ENCODE peak calls at places on chromosomes 6 and 20, in seven cellular contexts. One of them, this sample, is unnamed.

GRCh38 chr6:2695464-2696095 is 55.1 kb downstream of the MYLK4 start:
- DNase-seq in mesendoderm: peak; percentile 25
- DNase-seq in mesenchymal stem cell: peak; percentile 22
- DNase-seq in IMR-90: peak; percentile 57
- DNase-seq in neuronal stem cell: no peak
- DNase-seq in H9: no peak
- DNase-seq in H1: no peak
- DNase-seq in this sample: no peak

GRCh38 chr6:140203611-140204553 is 829.4 kb upstream of the CITED2 start:
- DNase-seq in H9: no peak
- DNase-seq in mesendoderm: no peak
- DNase-seq in H1: no peak
- DNase-seq in neuronal stem cell: no peak
- DNase-seq in mesenchymal stem cell: peak; percentile 90
- DNase-seq in IMR-90: peak; percentile 79
- DNase-seq in this sample: no peak

GRCh38 chr20:63754008-63754407 is 14.4 kb downstream of the SLC2A4RG start:
- DNase-seq in H9: peak; percentile 38
- DNase-seq in IMR-90: no peak
- DNase-seq in H1: no peak
- DNase-seq in mesendoderm: no peak
- DNase-seq in mesenchymal stem cell: no peak
- DNase-seq in neuronal stem cell: no peak
- DNase-seq in this sample: no peak

GRCh38 chr6:114783083-114783482 is 440.3 kb upstream of the HS3ST5 start:
- DNase-seq in neuronal stem cell: no peak
- DNase-seq in mesendoderm: peak; percentile 52
- DNase-seq in H9: no peak
- DNase-seq in H1: no peak
- DNase-seq in IMR-90: no peak
- DNase-seq in mesenchymal stem cell: no peak
- DNase-seq in this sample: no peak

GRCh38 chr6:48036316-48036715 is 74.7 kb downstream of the PTCHD4 start:
- DNase-seq in mesendoderm: no peak
- DNase-seq in mesenchymal stem cell: peak; percentile 66
- DNase-seq in H9: no peak
- DNase-seq in H1: no peak
- DNase-seq in IMR-90: peak; percentile 26
- DNase-seq in neuronal stem cell: no peak
- DNase-seq in this sample: no peak

GRCh38 chr6:136582702-136583471 is 32.7 kb upstream of the MAP7 start:
- DNase-seq in IMR-90: peak; percentile 94
- DNase-seq in neuronal stem cell: no peak
- DNase-seq in H1: no peak
- DNase-seq in mesenchymal stem cell: peak; percentile 91
- DNase-seq in H9: no peak
- DNase-seq in mesendoderm: no peak
- DNase-seq in this sample: peak; percentile 1

GRCh38 chr6:143562143-143562542 is 50.6 kb upstream of the FUCA2 start:
- DNase-seq in mesenchymal stem cell: no peak
- DNase-seq in neuronal stem cell: no peak
- DNase-seq in H9: no peak
- DNase-seq in H1: no peak
- DNase-seq in mesendoderm: no peak
- DNase-seq in IMR-90: no peak
- DNase-seq in this sample: no peak

GRCh38 chr20:59850018-59850641 is 83.3 kb downstream of the SYCP2 start:
- DNase-seq in IMR-90: peak; percentile 42
- DNase-seq in mesendoderm: peak; percentile 46
- DNase-seq in neuronal stem cell: peak; percentile 20
- DNase-seq in H9: no peak
- DNase-seq in H1: no peak
- DNase-seq in mesenchymal stem cell: peak; percentile 5
- DNase-seq in this sample: peak; percentile 62

GRCh38 chr20:23995905-23996666 is 7.5 kb upstream of the GGTLC1 start:
- DNase-seq in neuronal stem cell: peak; percentile 30
- DNase-seq in mesenchymal stem cell: peak; percentile 12
- DNase-seq in IMR-90: peak; percentile 24
- DNase-seq in H9: no peak
- DNase-seq in mesendoderm: peak; percentile 31
- DNase-seq in H1: no peak
- DNase-seq in this sample: peak; percentile 29

GRCh38 chr6:12939314-12939713 is 222.7 kb downstream of the PHACTR1 start:
- DNase-seq in mesenchymal stem cell: no peak
- DNase-seq in H1: no peak
- DNase-seq in mesendoderm: no peak
- DNase-seq in IMR-90: no peak
- DNase-seq in H9: no peak
- DNase-seq in neuronal stem cell: no peak
- DNase-seq in this sample: no peak

GRCh38 chr6:18053071-18053475 is 65.6 kb upstream of the KIF13A start:
- DNase-seq in IMR-90: peak; percentile 75
- DNase-seq in mesendoderm: no peak
- DNase-seq in H1: no peak
- DNase-seq in H9: no peak
- DNase-seq in neuronal stem cell: no peak
- DNase-seq in mesenchymal stem cell: peak; percentile 33
- DNase-seq in this sample: peak; percentile 85

GRCh38 chr6:18058429-18058828 is 64.0 kb downstream of the NHLRC1 start:
- DNase-seq in mesendoderm: no peak
- DNase-seq in H1: no peak
- DNase-seq in neuronal stem cell: no peak
- DNase-seq in IMR-90: no peak
- DNase-seq in H9: no peak
- DNase-seq in mesenchymal stem cell: no peak
- DNase-seq in this sample: no peak

GRCh38 chr6:18055098-18055497 is 67.4 kb downstream of the NHLRC1 start:
- DNase-seq in neuronal stem cell: no peak
- DNase-seq in mesenchymal stem cell: no peak
- DNase-seq in H9: no peak
- DNase-seq in H1: no peak
- DNase-seq in mesendoderm: no peak
- DNase-seq in IMR-90: no peak
- DNase-seq in this sample: no peak

GRCh38 chr6:18055714-18056382 is 66.6 kb downstream of the NHLRC1 start:
- DNase-seq in H1: no peak
- DNase-seq in IMR-90: no peak
- DNase-seq in mesendoderm: no peak
- DNase-seq in mesenchymal stem cell: no peak
- DNase-seq in neuronal stem cell: no peak
- DNase-seq in H9: no peak
- DNase-seq in this sample: peak; percentile 65

DNA sequence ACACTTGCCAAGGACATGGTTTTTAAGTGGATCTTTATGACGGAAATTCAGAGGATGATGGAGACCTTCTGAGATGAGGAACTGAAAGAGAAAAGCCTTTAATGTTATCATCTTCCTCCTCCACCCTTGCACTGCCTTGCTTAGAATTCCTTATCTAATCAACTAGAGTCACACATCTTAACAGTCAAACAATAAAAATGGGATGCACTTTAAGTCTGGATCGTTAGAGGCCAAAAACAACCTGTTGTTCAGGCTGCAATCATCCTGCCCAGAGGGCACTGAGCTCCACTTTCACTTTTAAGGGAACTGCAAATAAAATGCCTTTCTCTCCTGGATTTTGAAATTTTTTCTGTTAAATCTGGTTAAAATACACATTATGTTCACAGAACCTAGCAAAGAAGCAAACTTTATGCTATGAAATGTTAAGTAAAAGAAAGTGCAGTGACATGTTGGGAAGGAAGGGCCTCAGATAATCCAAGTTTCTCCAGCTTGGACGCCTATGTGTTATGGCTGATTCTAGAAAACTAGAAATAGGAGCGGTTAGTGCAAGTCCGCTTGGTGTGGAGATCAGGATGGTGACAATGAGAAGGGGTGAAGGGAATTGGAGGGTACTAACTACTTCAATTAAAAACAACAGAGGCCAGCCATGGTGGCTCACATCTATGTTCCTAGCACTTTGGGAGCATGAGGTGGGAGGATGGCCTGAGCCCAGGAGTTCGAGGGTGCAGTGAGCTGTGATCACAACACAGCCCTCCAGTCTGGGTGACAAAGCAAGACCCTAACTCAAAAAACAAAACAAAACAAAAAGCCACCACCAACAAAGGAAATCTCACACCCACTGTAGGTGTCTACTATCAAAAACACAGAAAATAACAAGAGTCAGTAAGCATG is 66.4 kb upstream of the KIF13A start:
- DNase-seq in H1: no peak
- DNase-seq in mesendoderm: peak; percentile 33
- DNase-seq in IMR-90: peak; percentile 6
- DNase-seq in H9: no peak
- DNase-seq in mesenchymal stem cell: no peak
- DNase-seq in neuronal stem cell: no peak
- DNase-seq in this sample: peak; percentile 83
- H3K23ac ChIP-seq in H1: no peak overlapping the region
- H3K23ac ChIP-seq in mesendoderm: no peak overlapping the region
- H3K23ac ChIP-seq in IMR-90: no peak overlapping the region
- H3K23ac ChIP-seq in H9: no peak overlapping the region
- H3K23ac ChIP-seq in mesenchymal stem cell: no peak overlapping the region
- H3K23ac ChIP-seq in neuronal stem cell: no peak overlapping the region
- H3K23ac ChIP-seq in this sample: no peak overlapping the region

GRCh38 chr6:657743-658142 is 843 bp upstream of the HUS1B start:
- DNase-seq in H9: no peak
- DNase-seq in H1: no peak
- DNase-seq in IMR-90: no peak
- DNase-seq in mesendoderm: no peak
- DNase-seq in mesenchymal stem cell: no peak
- DNase-seq in neuronal stem cell: no peak
- DNase-seq in this sample: no peak

GRCh38 chr6:656460-657252 is at the start of gene HUS1B:
- DNase-seq in IMR-90: no peak
- DNase-seq in H9: peak; percentile 58
- DNase-seq in mesenchymal stem cell: no peak
- DNase-seq in H1: no peak
- DNase-seq in mesendoderm: no peak
- DNase-seq in neuronal stem cell: no peak
- DNase-seq in this sample: no peak

GRCh38 chr6:659716-660581 is 3.0 kb upstream of the HUS1B start:
- DNase-seq in H9: peak; percentile 88
- DNase-seq in neuronal stem cell: no peak
- DNase-seq in H1: peak; percentile 63
- DNase-seq in mesenchymal stem cell: no peak
- DNase-seq in IMR-90: no peak
- DNase-seq in mesendoderm: peak; percentile 92
- DNase-seq in this sample: no peak

GRCh38 chr6:659179-659578 is 2.3 kb upstream of the HUS1B start:
- DNase-seq in H1: no peak
- DNase-seq in neuronal stem cell: no peak
- DNase-seq in mesendoderm: peak; percentile 75
- DNase-seq in H9: peak; percentile 35
- DNase-seq in IMR-90: no peak
- DNase-seq in mesenchymal stem cell: no peak
- DNase-seq in this sample: no peak

GRCh38 chr6:658244-658643 is 1.3 kb upstream of the HUS1B start:
- DNase-seq in H1: no peak
- DNase-seq in neuronal stem cell: no peak
- DNase-seq in IMR-90: peak; percentile 88
- DNase-seq in mesendoderm: no peak
- DNase-seq in H9: no peak
- DNase-seq in mesenchymal stem cell: peak; percentile 83
- DNase-seq in this sample: peak; percentile 4
- H3K27ac ChIP-seq in H1: no peak overlapping the region
- H3K27ac ChIP-seq in neuronal stem cell: no peak overlapping the region
- H3K27ac ChIP-seq in IMR-90: no peak overlapping the region
- H3K27ac ChIP-seq in mesendoderm: no peak overlapping the region
- H3K27ac ChIP-seq in H9: no peak overlapping the region
- H3K27ac ChIP-seq in mesenchymal stem cell: no peak overlapping the region
- H3K27ac ChIP-seq in this sample: no peak overlapping the region

GRCh38 chr20:34654207-34654744 is 22.6 kb downstream of the PIGU start:
- DNase-seq in mesenchymal stem cell: no peak
- DNase-seq in H9: no peak
- DNase-seq in mesendoderm: no peak
- DNase-seq in IMR-90: no peak
- DNase-seq in neuronal stem cell: no peak
- DNase-seq in H1: no peak
- DNase-seq in this sample: no peak
- H3K23ac ChIP-seq in mesenchymal stem cell: no peak overlapping the region
- H3K23ac ChIP-seq in H9: no peak overlapping the region
- H3K23ac ChIP-seq in mesendoderm: no peak overlapping the region
- H3K23ac ChIP-seq in IMR-90: no peak overlapping the region
- H3K23ac ChIP-seq in neuronal stem cell: no peak overlapping the region
- H3K23ac ChIP-seq in H1: no peak overlapping the region
- H3K23ac ChIP-seq in this sample: no peak overlapping the region

DNA sequence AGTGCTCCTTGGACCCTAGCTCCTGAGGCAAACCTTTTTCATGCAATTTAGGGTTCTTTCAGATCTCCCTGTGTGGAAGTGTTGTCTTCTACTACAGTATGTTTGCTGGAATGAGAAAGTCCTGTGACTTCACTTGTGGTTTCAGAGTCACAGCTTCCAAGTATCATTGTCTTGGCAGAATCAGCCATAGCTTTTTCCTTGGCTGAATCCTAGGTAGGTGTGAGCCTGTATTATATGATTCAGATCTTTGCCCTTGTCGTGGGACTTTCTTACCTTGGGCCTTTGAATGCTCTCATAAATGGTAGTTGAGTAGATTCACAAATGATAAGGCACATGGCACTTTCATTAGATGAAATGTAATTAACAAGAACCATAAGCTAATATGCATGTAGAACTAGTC is 16.5 kb downstream of the CARMIL1 start:
- DNase-seq in mesenchymal stem cell: no peak
- DNase-seq in IMR-90: no peak
- DNase-seq in neuronal stem cell: no peak
- DNase-seq in H1: no peak
- DNase-seq in H9: no peak
- DNase-seq in mesendoderm: no peak
- DNase-seq in this sample: no peak
- H3K27ac ChIP-seq in mesenchymal stem cell: no peak overlapping the region
- H3K27ac ChIP-seq in IMR-90: no peak overlapping the region
- H3K27ac ChIP-seq in neuronal stem cell: no peak overlapping the region
- H3K27ac ChIP-seq in H1: no peak overlapping the region
- H3K27ac ChIP-seq in H9: no peak overlapping the region
- H3K27ac ChIP-seq in mesendoderm: no peak overlapping the region
- H3K27ac ChIP-seq in this sample: no peak overlapping the region

GRCh38 chr6:110800181-110800838 is 15.0 kb downstream of the CDK19 start:
- DNase-seq in mesendoderm: no peak
- DNase-seq in H9: no peak
- DNase-seq in mesenchymal stem cell: no peak
- DNase-seq in IMR-90: no peak
- DNase-seq in neuronal stem cell: no peak
- DNase-seq in H1: no peak
- DNase-seq in this sample: no peak
- H3K23ac ChIP-seq in mesendoderm: no peak overlapping the region
- H3K23ac ChIP-seq in H9: no peak overlapping the region
- H3K23ac ChIP-seq in mesenchymal stem cell: no peak overlapping the region
- H3K23ac ChIP-seq in IMR-90: no peak overlapping the region
- H3K23ac ChIP-seq in neuronal stem cell: no peak overlapping the region
- H3K23ac ChIP-seq in H1: no peak overlapping the region
- H3K23ac ChIP-seq in this sample: no peak overlapping the region

This sample was measured in trophoblast cell.